ENCODE peak calls at places on chromosomes 16 and 17, in ten cellular contexts. Q is osteocyte, V is colonic mucosa, J is lower lobe of right lung, Y is cardiac fibroblast, L is AG09319, U is glutamatergic neuron, K is spleen, M is A549, N is fibroblast of the aortic adventitia. F is an unnamed sample.

GRCh38 chr17:21250719-21251305 is 2.4 kb downstream of the NATD1 start:
- DNase-seq in M (no peak), J (no peak), N (peak), U (no peak), L (no peak), Y (no peak), Q (no peak), K (peak), V (no peak), F (no peak)

GRCh38 chr17:8311131-8311790 is 1.2 kb downstream of the ARHGEF15 start:
- DNase-seq in Q (no peak), J (no peak), K (no peak), M (no peak), Y (no peak), N (no peak), V (no peak), L (no peak), U (no peak), F (no peak)

GRCh38 chr16:3642397-3643094 is 11.9 kb upstream of the DNASE1 start:
- DNase-seq in L (no peak), M (no peak), U (peak), N (peak), Q (peak), K (peak), V (peak), J (peak), Y (peak), F (peak)

GRCh38 chr17:13355054-13355453 is 246.7 kb downstream of the HS3ST3A1 start:
- DNase-seq in J (no peak), K (no peak), Q (no peak), L (no peak), V (no peak), U (no peak), N (no peak), Y (no peak), M (no peak), F (no peak)

GRCh38 chr17:72125742-72126141 is 4.9 kb downstream of the SOX9 start:
- DNase-seq in M (no peak), V (no peak), L (no peak), U (no peak), Y (peak), Q (no peak), J (no peak), K (no peak), N (no peak), F (no peak)

GRCh38 chr16:21159281-21159951 is 942 bp downstream of the LDAF1 start:
- DNase-seq in M (no peak), J (peak), L (no peak), Q (no peak), U (peak), N (no peak), K (peak), V (peak), Y (peak), F (peak)

GRCh38 chr17:19702231-19702641 is 14.1 kb downstream of the SLC47A2 start:
- DNase-seq in U (no peak), J (no peak), Y (no peak), V (no peak), M (no peak), N (no peak), K (no peak), Q (peak), L (no peak), F (no peak)

GRCh38 chr17:50679008-50679544 is 28.6 kb downstream of the ANKRD40 start:
- DNase-seq in V (no peak), K (no peak), N (no peak), M (no peak), Q (no peak), Y (no peak), U (no peak), L (no peak), J (no peak), F (no peak)

GRCh38 chr17:9427460-9428315 is 147.9 kb downstream of the STX8 start:
- DNase-seq in U (peak), Q (no peak), L (no peak), M (no peak), J (no peak), Y (no peak), N (no peak), K (no peak), V (no peak), F (no peak)

GRCh38 chr17:38886643-38887010 is 16.8 kb downstream of the LASP1 start:
- DNase-seq in Q (no peak), Y (no peak), K (no peak), J (no peak), U (no peak), V (peak), L (no peak), N (no peak), M (no peak), F (no peak)

GRCh38 chr17:41811549-41812175 is at the start of gene P3H4:
- DNase-seq in U (peak), L (peak), N (peak), M (peak), J (peak), Y (peak), K (peak), V (peak), Q (peak), F (peak)

GRCh38 chr17:82864721-82865240 is 25.0 kb upstream of the ZNF750 start:
- DNase-seq in N (no peak), Y (no peak), Q (no peak), U (no peak), K (no peak), J (no peak), V (no peak), L (no peak), M (no peak), F (no peak)

GRCh38 chr17:5031365-5032082 is 3.7 kb downstream of the SLC52A1 start:
- DNase-seq in K (peak), N (peak), L (peak), J (peak), Y (peak), Q (peak), U (peak), M (peak), V (peak), F (peak)

GRCh38 chr17:15261818-15262290 is 3.3 kb downstream of the PMP22 start:
- DNase-seq in Q (no peak), U (no peak), V (no peak), J (no peak), L (no peak), K (no peak), Y (peak), M (peak), N (peak), F (peak)

GRCh38 chr17:39132192-39132600 is 19.2 kb downstream of the PLXDC1 start:
- DNase-seq in Q (no peak), N (peak), Y (peak), L (peak), J (no peak), K (no peak), V (no peak), U (no peak), M (peak), F (no peak)

GRCh38 chr17:27860971-27861669 is 32.0 kb downstream of the LYRM9 start:
- DNase-seq in U (no peak), K (no peak), L (no peak), Q (no peak), Y (no peak), J (no peak), M (no peak), V (no peak), N (no peak), F (no peak)

GRCh38 chr17:75635610-75636202 is 2.5 kb downstream of the SMIM5 start:
- DNase-seq in U (peak), L (no peak), Q (no peak), V (peak), N (no peak), J (peak), M (no peak), Y (no peak), K (no peak), F (no peak)

GRCh38 chr17:71260366-71260765 is 860.5 kb upstream of the SOX9 start:
- DNase-seq in N (no peak), Y (no peak), U (no peak), M (no peak), L (no peak), Q (no peak), V (no peak), K (no peak), J (no peak), F (no peak)

GRCh38 chr16:4677390-4677789 is 16.0 kb upstream of the NUDT16L1 start:
- DNase-seq in K (peak), V (no peak), L (no peak), Q (no peak), N (no peak), J (peak), M (no peak), U (no peak), Y (no peak), F (no peak)

GRCh38 chr16:51159864-51160263 is 8.8 kb upstream of the SALL1 start:
- DNase-seq in M (no peak), V (no peak), K (no peak), U (no peak), Q (no peak), N (no peak), L (no peak), Y (no peak), J (no peak), F (no peak)

GRCh38 chr16:79418588-79418987 is 181.9 kb downstream of the MAF start:
- DNase-seq in Y (no peak), V (no peak), Q (no peak), K (no peak), N (no peak), M (no peak), U (no peak), J (no peak), L (no peak), F (no peak)

GRCh38 chr16:58451945-58452401 is 48.0 kb upstream of the NDRG4 start:
- DNase-seq in Q (no peak), J (no peak), Y (peak), U (no peak), K (no peak), L (no peak), M (peak), N (peak), V (no peak), F (no peak)

GRCh38 chr17:81385320-81386111 is 9.7 kb upstream of the BAHCC1 start:
- DNase-seq in L (no peak), V (no peak), M (no peak), J (no peak), N (no peak), K (no peak), U (no peak), Q (no peak), Y (peak), F (no peak)

GRCh38 chr16:84084570-84085270 is 32.0 kb downstream of the MBTPS1 start:
- DNase-seq in Q (no peak), V (peak), N (peak), J (peak), U (peak), L (no peak), Y (peak), K (peak), M (peak), F (peak)

GRCh38 chr17:56597495-56597990 is 4.0 kb downstream of the NOG start:
- DNase-seq in Q (no peak), K (no peak), J (peak), L (no peak), M (no peak), U (peak), Y (no peak), N (no peak), V (no peak), F (peak)

GRCh38 chr17:81859906-81860755 is at the start of gene P4HB:
- DNase-seq in N (no peak), Q (no peak), M (no peak), L (no peak), Y (peak), U (peak), V (no peak), K (peak), J (no peak), F (peak)

GRCh38 chr16:3202903-3203539 is 15.0 kb downstream of the OR1F1 start:
- DNase-seq in N (no peak), K (no peak), Q (no peak), U (no peak), V (no peak), J (no peak), Y (no peak), M (no peak), L (no peak), F (no peak)

GRCh38 chr16:27747946-27748345 is 198.0 kb downstream of the KATNIP start:
- DNase-seq in Q (no peak), V (no peak), J (peak), L (no peak), K (no peak), U (no peak), Y (no peak), N (no peak), M (no peak), F (no peak)

GRCh38 chr16:27751676-27752075 is 201.7 kb downstream of the KATNIP start:
- DNase-seq in U (no peak), J (peak), Y (no peak), L (no peak), Q (no peak), V (no peak), M (no peak), N (no peak), K (no peak), F (no peak)

GRCh38 chr16:27749946-27750345 is 200.0 kb downstream of the KATNIP start:
- DNase-seq in M (no peak), L (no peak), U (no peak), Y (no peak), J (peak), K (no peak), N (no peak), V (no peak), Q (no peak), F (no peak)

GRCh38 chr16:27749547-27749875 is 199.6 kb downstream of the KATNIP start:
- DNase-seq in V (no peak), L (no peak), N (no peak), M (no peak), Q (no peak), K (no peak), U (no peak), J (peak), Y (no peak), F (no peak)

GRCh38 chr16:27748868-27749546 is 199.1 kb downstream of the KATNIP start:
- DNase-seq in V (peak), L (peak), Q (no peak), J (peak), K (no peak), N (peak), U (no peak), M (peak), Y (peak), F (no peak)
- TF ChIP-seq CTCF in V (peak), L (peak), Q (no peak), J (peak), K (no peak), N (peak), U (no peak), M (no peak), Y (peak), F (no peak)

DNA sequence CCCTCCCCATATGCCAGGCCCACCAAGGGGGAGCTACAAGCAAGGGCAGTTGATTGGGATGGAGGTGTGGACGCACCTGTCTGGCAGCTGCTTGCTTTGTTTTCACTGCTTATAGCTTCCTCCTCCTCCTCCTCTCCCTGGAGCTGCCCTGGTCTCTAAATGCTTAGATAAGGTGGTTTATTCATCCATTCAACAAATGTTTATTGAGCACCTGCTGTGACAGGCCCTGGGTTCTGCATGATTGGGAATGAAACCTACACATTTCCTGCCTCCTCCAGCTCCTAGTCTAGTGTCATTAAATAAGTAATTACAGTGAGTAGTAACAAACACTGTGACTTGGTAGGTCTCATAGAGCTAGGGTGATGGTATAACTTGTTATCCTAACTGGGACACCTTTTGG is 17.4 kb upstream of the MAP3K14 start:
- DNase-seq in K (no peak), M (no peak), Q (no peak), U (no peak), N (no peak), J (no peak), V (no peak), L (no peak), Y (no peak), F (no peak)
- TF ChIP-seq CTCF in K (no peak), M (no peak), Q (no peak), U (no peak), N (no peak), J (no peak), V (no peak), L (no peak), Y (no peak), F (no peak)

GRCh38 chr17:45004388-45004787 is 36.3 kb upstream of the C1QL1 start:
- DNase-seq in N (no peak), M (no peak), Y (no peak), J (no peak), V (no peak), L (no peak), K (no peak), Q (no peak), U (no peak), F (no peak)

GRCh38 chr17:45005700-45006099 is 37.6 kb upstream of the C1QL1 start:
- DNase-seq in L (no peak), J (no peak), Y (no peak), V (no peak), Q (no peak), K (no peak), N (no peak), M (no peak), U (no peak), F (no peak)

GRCh38 chr17:45009676-45010467 is 41.6 kb downstream of the DCAKD start:
- DNase-seq in L (no peak), K (no peak), M (no peak), J (no peak), Q (no peak), U (no peak), N (no peak), Y (no peak), V (no peak), F (no peak)

GRCh38 chr17:45008191-45008590 is 40.1 kb upstream of the C1QL1 start:
- DNase-seq in Q (no peak), N (no peak), M (no peak), Y (no peak), U (no peak), V (no peak), J (no peak), L (no peak), K (no peak), F (no peak)

GRCh38 chr17:45006927-45007461 is 38.9 kb upstream of the C1QL1 start:
- DNase-seq in V (no peak), M (no peak), Y (no peak), Q (no peak), J (no peak), K (no peak), L (no peak), U (no peak), N (no peak), F (no peak)
- TF ChIP-seq CTCF in V (no peak), M (no peak), Y (no peak), Q (no peak), J (no peak), K (no peak), L (peak), U (no peak), N (no peak), F (no peak)

GRCh38 chr16:67169642-67170167 is 633 bp upstream of the NOL3 start:
- DNase-seq in N (no peak), K (no peak), Q (no peak), Y (no peak), L (no peak), M (peak), V (peak), J (no peak), U (peak), F (peak)
- TF ChIP-seq CTCF in N (peak), K (peak), Q (peak), Y (peak), L (peak), M (peak), V (peak), J (peak), U (peak), F (peak)

DNA sequence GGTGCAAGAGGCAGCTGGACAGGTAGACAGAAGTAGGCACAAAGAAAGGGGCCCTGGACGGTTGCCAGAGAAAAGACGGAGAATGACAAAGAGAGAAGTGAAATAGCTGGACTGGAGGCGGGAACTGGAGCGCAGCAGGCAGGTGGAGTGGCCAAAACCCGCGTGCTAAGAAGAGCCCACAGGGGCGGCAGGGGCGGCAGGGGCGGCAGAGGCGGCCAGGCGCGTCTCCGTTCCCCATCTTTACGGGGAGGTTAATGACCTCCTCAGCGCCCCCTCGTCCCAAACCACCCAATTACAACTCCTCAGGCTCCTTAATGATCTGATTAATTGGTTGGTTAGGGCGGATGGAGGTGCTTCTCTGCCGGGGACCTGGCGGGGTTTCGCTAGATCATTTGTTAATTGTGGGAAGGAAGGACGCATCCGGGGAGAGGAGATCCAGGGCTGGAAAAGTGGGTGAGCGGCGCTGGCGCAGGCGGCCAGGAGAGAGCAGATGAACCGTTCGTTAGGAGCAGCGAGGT is 15.4 kb upstream of the HOXB9 start:
- DNase-seq in U (no peak), V (peak), Y (no peak), N (no peak), Q (no peak), M (no peak), L (no peak), K (no peak), J (no peak), F (peak)
- TF ChIP-seq CTCF in U (no peak), V (no peak), Y (no peak), N (no peak), Q (no peak), M (no peak), L (no peak), K (no peak), J (no peak), F (no peak)

GRCh38 chr17:46195217-46195855 is 2.1 kb upstream of the KANSL1 start:
- DNase-seq in V (no peak), N (no peak), J (no peak), Y (no peak), M (no peak), L (no peak), U (no peak), Q (no peak), K (no peak), F (no peak)
- TF ChIP-seq CTCF in V (no peak), N (no peak), J (no peak), Y (no peak), M (no peak), L (no peak), U (no peak), Q (no peak), K (no peak), F (no peak)

GRCh38 chr17:79789943-79790804 is 6.7 kb downstream of the CBX8 start:
- DNase-seq in V (no peak), Y (peak), Q (no peak), N (no peak), L (no peak), M (peak), K (peak), U (peak), J (peak), F (peak)
- TF ChIP-seq CTCF in V (peak), Y (peak), Q (peak), N (peak), L (peak), M (peak), K (peak), U (peak), J (peak), F (peak)

GRCh38 chr16:47873434-47873833 is 282.4 kb downstream of the ABCC12 start:
- DNase-seq in V (no peak), J (no peak), Y (no peak), N (no peak), K (no peak), L (no peak), M (no peak), Q (no peak), U (no peak), F (peak)
- TF ChIP-seq CTCF in V (no peak), J (no peak), Y (peak), N (peak), K (no peak), L (peak), M (no peak), Q (peak), U (no peak), F (peak)

F was measured in nephron progenitor cell.